ENCODE peak calls at places on chromosomes 6 and 20, in six cellular contexts. L is GM12878, H is K562, U is GM23338, C is HepG2, N is H1. I is an unnamed sample.

GRCh38 chr6:135481786-135482369 is 15.7 kb downstream of the AHI1 start:
- DNase-seq in L (no peak), U (peak; percentile 33), H (no peak), C (no peak), N (no peak), I (no peak)

GRCh38 chr6:1029196-1029595 is 282.7 kb upstream of the FOXQ1 start:
- DNase-seq in C (no peak), H (no peak), U (no peak), N (no peak), L (no peak), I (no peak)

GRCh38 chr6:116229287-116229913 is 24.5 kb downstream of the TSPYL4 start:
- DNase-seq in C (no peak), U (peak; percentile 99), L (no peak), H (peak; percentile 53), N (peak; percentile 71), I (peak; percentile 95)

GRCh38 chr20:45373353-45374100 is 4.6 kb downstream of the TP53TG5 start:
- DNase-seq in N (peak; percentile 70), L (no peak), H (peak; percentile 90), U (peak; percentile 94), C (peak; percentile 83), I (peak; percentile 94)

GRCh38 chr20:51608060-51608459 is 65.5 kb upstream of the NFATC2 start:
- DNase-seq in N (no peak), H (no peak), C (no peak), L (no peak), U (no peak), I (no peak)

GRCh38 chr20:50595433-50595895 is 85.3 kb downstream of the PTPN1 start:
- DNase-seq in N (no peak), C (no peak), H (no peak), L (no peak), U (no peak), I (no peak)

GRCh38 chr6:42396720-42397119 is 55.0 kb downstream of the TRERF1 start:
- DNase-seq in N (no peak), U (peak; percentile 62), H (peak; percentile 44), L (no peak), C (no peak), I (peak; percentile 49)

GRCh38 chr6:32718879-32719278 is 22.3 kb upstream of the HLA-DQA2 start:
- DNase-seq in C (no peak), N (no peak), H (no peak), L (no peak), U (no peak), I (no peak)

GRCh38 chr20:16974080-16974854 is 226.1 kb downstream of the OTOR start:
- DNase-seq in H (no peak), U (no peak), C (no peak), L (no peak), N (no peak), I (no peak)

GRCh38 chr20:32859961-32860360 is 1.2 kb downstream of the EFCAB8 start:
- DNase-seq in N (no peak), C (no peak), L (no peak), U (no peak), H (no peak), I (no peak)

GRCh38 chr20:59151391-59151790 is 12.2 kb upstream of the ZNF831 start:
- DNase-seq in H (no peak), U (no peak), C (no peak), N (no peak), L (no peak), I (no peak)

GRCh38 chr6:88843040-88843439 is 120.4 kb downstream of the RNGTT start:
- DNase-seq in H (no peak), C (no peak), U (no peak), L (no peak), N (no peak), I (no peak)

GRCh38 chr6:101912266-101912665 is 518.8 kb downstream of the GRIK2 start:
- DNase-seq in L (no peak), C (no peak), N (no peak), U (no peak), H (no peak), I (no peak)

GRCh38 chr6:161424421-161424820 is 150.6 kb upstream of the AGPAT4 start:
- DNase-seq in H (no peak), C (no peak), L (no peak), U (no peak), N (no peak), I (no peak)

GRCh38 chr6:48144024-48144423 is 33.0 kb upstream of the PTCHD4 start:
- DNase-seq in C (no peak), U (no peak), N (no peak), H (no peak), L (no peak), I (no peak)

GRCh38 chr20:64280460-64280843 is 24.9 kb downstream of the PCMTD2 start:
- DNase-seq in L (no peak), C (no peak), N (no peak), H (no peak), U (no peak), I (no peak)

GRCh38 chr6:75642314-75642713 is 40.6 kb downstream of the SENP6 start:
- DNase-seq in L (no peak), C (no peak), N (no peak), U (no peak), H (no peak), I (no peak)

GRCh38 chr6:128068110-128068460 is 167.2 kb upstream of the THEMIS start:
- DNase-seq in H (no peak), U (no peak), N (no peak), L (no peak), C (peak; percentile 32), I (no peak)

GRCh38 chr6:7545509-7546369 is 4.3 kb downstream of the DSP start:
- DNase-seq in U (no peak), L (no peak), H (no peak), C (no peak), N (no peak), I (no peak)

GRCh38 chr6:132107896-132108295 is 156.7 kb upstream of the CCN2 start:
- DNase-seq in C (no peak), N (no peak), U (no peak), L (no peak), H (no peak), I (no peak)

GRCh38 chr20:11178946-11179654 is 505.3 kb upstream of the JAG1 start:
- DNase-seq in C (peak; percentile 54), H (no peak), U (no peak), N (no peak), L (no peak), I (no peak)

GRCh38 chr6:7811441-7811840 is 85.5 kb downstream of the BMP6 start:
- DNase-seq in L (no peak), H (no peak), N (no peak), U (no peak), C (no peak), I (no peak)

GRCh38 chr20:40738976-40739375 is 49.9 kb upstream of the MAFB start:
- DNase-seq in C (no peak), U (no peak), L (no peak), H (no peak), N (no peak), I (no peak)

GRCh38 chr6:106617857-106618256 is 11.4 kb downstream of the RTN4IP1 start:
- DNase-seq in L (no peak), N (no peak), C (no peak), H (no peak), U (no peak), I (no peak)

GRCh38 chr6:43020847-43021246 is 576 bp upstream of the RRP36 start:
- DNase-seq in U (peak; percentile 74), L (no peak), N (no peak), C (no peak), H (peak; percentile 61), I (peak; percentile 36)

GRCh38 chr6:42512498-42513042 is 51.3 kb upstream of the UBR2 start:
- DNase-seq in U (peak; percentile 52), H (no peak), L (no peak), C (no peak), N (no peak), I (no peak)

GRCh38 chr20:56617489-56617888 is 11.6 kb upstream of the TFAP2C start:
- DNase-seq in N (no peak), C (no peak), H (no peak), L (no peak), U (no peak), I (no peak)
- TF ChIP-seq CREB1 in N (no peak), C (no peak), H (no peak), L (no peak), U (no peak), I (no peak)

DNA sequence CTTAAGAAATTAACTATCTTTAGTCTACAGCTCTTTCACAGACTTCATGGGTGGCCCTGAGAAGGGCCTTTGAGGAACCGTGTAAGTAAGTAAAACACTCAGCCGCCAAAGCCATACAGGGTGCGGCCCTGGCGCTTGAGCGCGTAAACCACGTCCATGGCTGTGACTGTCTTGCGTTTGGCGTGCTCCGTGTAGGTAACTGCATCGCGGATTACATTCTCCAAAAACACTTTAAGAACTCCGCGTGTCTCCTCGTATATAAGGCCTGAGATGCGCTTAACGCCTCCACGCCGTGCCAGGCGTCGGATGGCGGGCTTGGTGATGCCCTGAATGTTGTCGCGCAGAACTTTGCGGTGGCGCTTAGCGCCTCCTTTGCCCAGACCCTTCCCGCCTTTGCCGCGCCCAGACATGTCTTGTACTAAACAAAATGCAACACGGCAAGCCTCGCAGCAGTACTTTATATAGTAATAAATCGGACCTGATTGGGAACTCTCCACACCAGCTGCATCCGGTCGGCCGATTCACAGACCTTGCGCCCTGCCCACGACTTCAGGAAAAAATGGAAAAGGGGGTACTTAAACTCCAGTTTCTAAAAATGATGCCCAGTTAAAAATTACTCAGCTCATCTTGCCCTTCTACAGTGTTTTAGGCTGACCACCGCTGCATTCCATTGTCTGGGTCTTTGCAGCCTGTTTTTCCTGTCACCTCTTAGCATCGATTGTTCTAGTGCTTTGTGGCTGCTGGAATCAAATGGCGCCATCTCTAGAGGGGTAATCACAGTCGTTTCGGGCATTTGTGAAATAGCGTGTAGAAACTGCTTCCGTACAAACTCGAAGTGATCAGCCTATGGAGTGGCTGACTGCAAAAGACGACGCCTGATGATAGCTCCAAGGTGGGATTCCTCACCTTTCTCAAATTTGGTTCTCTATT is 38.8 kb downstream of the OR2B2 start:
- DNase-seq in H (no peak), C (no peak), L (peak; percentile 90), U (peak; percentile 76), N (no peak), I (peak; percentile 73)
- TF ChIP-seq CREB1 in H (no peak), C (no peak), L (no peak), U (no peak), N (peak; percentile 41), I (peak; percentile 77)

DNA sequence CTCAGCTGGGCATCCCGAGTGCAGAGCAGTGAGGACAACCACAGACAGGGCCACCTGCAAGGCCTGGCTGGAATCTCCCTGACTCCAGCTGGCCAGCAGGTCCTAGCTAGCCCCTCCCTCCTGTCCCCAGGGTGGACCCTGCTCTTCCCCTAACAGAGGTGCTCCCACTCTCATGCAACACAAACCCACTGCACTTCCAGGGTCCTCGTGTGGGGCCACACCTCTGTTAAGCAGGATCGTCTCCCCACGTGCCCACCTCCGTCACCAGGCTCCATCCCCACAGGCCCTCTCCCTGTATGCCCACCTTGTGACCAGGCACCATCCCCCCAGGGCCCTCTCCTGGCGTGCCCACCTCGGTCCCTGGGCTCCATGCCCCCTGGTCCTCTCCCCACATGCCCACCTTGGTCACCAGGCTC is 17.3 kb downstream of the TAF4 start:
- DNase-seq in U (no peak), N (no peak), L (no peak), C (no peak), H (no peak), I (peak; percentile 7)
- TF ChIP-seq CREB1 in U (no peak), N (no peak), L (no peak), C (no peak), H (no peak), I (no peak)

DNA sequence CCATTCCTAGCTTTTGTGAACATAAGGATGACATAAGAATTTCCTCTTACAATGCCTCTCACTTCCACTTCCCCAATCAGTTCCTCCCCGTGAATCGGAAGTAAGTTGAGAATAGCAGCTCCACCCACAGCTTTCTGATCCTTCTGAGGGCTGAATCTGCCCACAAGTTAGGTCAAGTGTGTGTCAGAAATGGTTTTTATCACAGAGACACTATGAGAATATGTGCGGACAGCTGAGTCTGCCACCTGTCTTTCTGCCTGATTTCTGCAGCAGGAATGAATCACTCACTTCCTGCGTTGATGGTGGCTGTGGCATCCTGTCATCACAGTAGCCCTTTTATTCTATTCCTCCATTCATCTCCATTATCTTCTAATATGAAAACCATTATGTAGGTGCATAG is 70.2 kb downstream of the RIN2 start:
- DNase-seq in H (no peak), L (peak; percentile 68), N (no peak), U (no peak), C (peak; percentile 30), I (no peak)
- TF ChIP-seq CREB1 in H (no peak), L (peak; percentile 15), N (no peak), U (no peak), C (no peak), I (no peak)

I was measured in WTC11.